ENCODE peak calls at places on chromosomes 7 and 10, in four cellular contexts. K, G, C and S are unnamed samples.

GRCh38 chr7:155980841-155981240 is 168.6 kb upstream of the SHH start:
- DNase-seq in C (no peak), G (no peak), K (no peak), S (no peak)

GRCh38 chr10:91163269-91163708 is 57.2 kb upstream of the PCGF5 start:
- DNase-seq in C (peak), K (peak), G (no peak), S (peak)

GRCh38 chr10:93220315-93221170 is 146.8 kb downstream of the CYP26A1 start:
- DNase-seq in G (no peak), C (no peak), K (no peak), S (no peak)

GRCh38 chr7:44177570-44178131 is 11.6 kb downstream of the GCK start:
- DNase-seq in C (no peak), G (no peak), K (peak), S (peak)

GRCh38 chr10:132732518-132732917 is 53.4 kb downstream of the NKX6-2 start:
- DNase-seq in K (no peak), C (no peak), G (no peak), S (no peak)

GRCh38 chr10:70477661-70478162 is 855 bp upstream of the PALD1 start:
- DNase-seq in K (peak), G (peak), C (no peak), S (no peak)

GRCh38 chr10:56319386-56319785 is 41.7 kb downstream of the ZWINT start:
- DNase-seq in K (peak), G (no peak), C (no peak), S (peak)

GRCh38 chr10:73910401-73910763 is 550 bp upstream of the PLAU start:
- DNase-seq in C (no peak), G (no peak), K (peak), S (no peak)

GRCh38 chr10:14032406-14032998 is 298.2 kb downstream of the FRMD4A start:
- DNase-seq in C (no peak), K (peak), G (no peak), S (no peak)

GRCh38 chr7:16657656-16658279 is 11.8 kb downstream of the BZW2 start:
- DNase-seq in K (peak), C (no peak), G (peak), S (peak)

GRCh38 chr7:100476903-100477870 is 1.8 kb downstream of the TSC22D4 start:
- DNase-seq in G (no peak), K (peak), C (peak), S (no peak)

GRCh38 chr7:55180821-55181542 is 162.2 kb downstream of the EGFR start:
- DNase-seq in C (peak), G (no peak), K (no peak), S (no peak)

GRCh38 chr7:140625908-140626868 is 14.4 kb downstream of the DENND2A start:
- DNase-seq in K (peak), C (peak), G (peak), S (peak)

GRCh38 chr10:94602729-94603515 is 57.3 kb downstream of the HELLS start:
- DNase-seq in C (no peak), K (no peak), G (no peak), S (peak)

GRCh38 chr10:43249962-43250624 is 16.8 kb downstream of the RASGEF1A start:
- DNase-seq in G (no peak), K (peak), C (no peak), S (no peak)

GRCh38 chr7:142689439-142690168 is 59.7 kb upstream of the PRSS1 start:
- DNase-seq in K (no peak), G (no peak), C (no peak), S (no peak)

GRCh38 chr10:93148476-93148875 is 74.8 kb downstream of the CYP26A1 start:
- DNase-seq in K (no peak), C (no peak), G (no peak), S (no peak)

GRCh38 chr10:23158370-23158769 is 33.7 kb upstream of the PTF1A start:
- DNase-seq in K (peak), G (peak), C (peak), S (peak)

GRCh38 chr10:24962998-24963397 is 10.6 kb upstream of the PRTFDC1 start:
- DNase-seq in C (peak), K (peak), G (no peak), S (peak)

GRCh38 chr10:116106611-116107010 is 166.4 kb downstream of the GFRA1 start:
- DNase-seq in C (no peak), G (no peak), K (no peak), S (no peak)

GRCh38 chr10:130067893-130068292 is 42.7 kb downstream of the C10orf143 start:
- DNase-seq in G (no peak), K (no peak), C (no peak), S (no peak)

GRCh38 chr7:135597926-135598305 is 40.2 kb downstream of the NUP205 start:
- DNase-seq in K (no peak), C (no peak), G (no peak), S (peak)

GRCh38 chr7:41702635-41703371 is at the start of gene INHBA:
- DNase-seq in K (peak), G (no peak), C (no peak), S (peak)

GRCh38 chr7:82957521-82957920 is 205.2 kb downstream of the PCLO start:
- DNase-seq in G (no peak), K (no peak), C (no peak), S (no peak)

GRCh38 chr7:80181411-80181810 is 46.8 kb downstream of the GNAI1 start:
- DNase-seq in C (no peak), K (no peak), G (no peak), S (no peak)

GRCh38 chr7:83015921-83016320 is 146.8 kb downstream of the PCLO start:
- DNase-seq in G (no peak), C (no peak), K (no peak), S (no peak)

GRCh38 chr7:66442385-66442784 is 186.3 kb upstream of the KCTD7 start:
- DNase-seq in K (no peak), C (no peak), G (no peak), S (no peak)

GRCh38 chr7:96359876-96360275 is 38.0 kb upstream of the SLC25A13 start:
- DNase-seq in C (no peak), K (no peak), G (no peak), S (no peak)

DNA sequence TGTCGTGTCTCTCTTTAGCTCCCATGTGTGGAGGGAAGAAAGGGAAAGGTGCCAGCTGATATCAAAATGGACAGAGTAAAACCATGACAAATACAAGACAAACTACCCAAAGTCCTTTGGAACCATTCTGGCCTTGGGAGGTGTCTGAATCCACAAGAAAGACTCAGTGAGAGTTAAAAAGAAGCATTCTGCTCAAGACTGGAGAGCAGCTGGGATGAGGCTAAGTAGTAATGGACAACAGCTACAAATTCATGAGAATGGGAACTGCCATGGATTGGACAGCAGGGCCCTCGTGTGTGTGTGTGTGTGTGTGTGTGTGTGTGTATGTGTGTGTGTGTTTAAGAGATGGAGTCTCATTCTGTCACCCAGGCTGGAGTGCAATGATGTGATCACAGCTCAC is 39.6 kb upstream of the MYL10 start:
- DNase-seq in G (no peak), C (no peak), K (no peak), S (no peak)
- TF ChIP-seq CTCF in G (no peak), C (no peak), K (no peak), S (no peak)

GRCh38 chr7:137687556-137688280 is 159.1 kb downstream of the DGKI start:
- DNase-seq in C (no peak), K (peak), G (no peak), S (peak)
- TF ChIP-seq CTCF in C (no peak), K (no peak), G (no peak), S (no peak)

GRCh38 chr7:12369072-12369471 is 34.6 kb downstream of the VWDE start:
- DNase-seq in G (no peak), K (no peak), C (no peak), S (no peak)
- TF ChIP-seq CTCF in G (no peak), K (no peak), C (no peak), S (no peak)

GRCh38 chr7:75038508-75038907 is 35.1 kb downstream of the RCC1L start:
- DNase-seq in G (no peak), C (no peak), K (no peak), S (no peak)

GRCh38 chr7:75028299-75028698 is 45.3 kb downstream of the RCC1L start:
- DNase-seq in G (no peak), C (no peak), K (no peak), S (no peak)

GRCh38 chr7:75033826-75034225 is 39.8 kb downstream of the RCC1L start:
- DNase-seq in G (no peak), K (no peak), C (no peak), S (no peak)

DNA sequence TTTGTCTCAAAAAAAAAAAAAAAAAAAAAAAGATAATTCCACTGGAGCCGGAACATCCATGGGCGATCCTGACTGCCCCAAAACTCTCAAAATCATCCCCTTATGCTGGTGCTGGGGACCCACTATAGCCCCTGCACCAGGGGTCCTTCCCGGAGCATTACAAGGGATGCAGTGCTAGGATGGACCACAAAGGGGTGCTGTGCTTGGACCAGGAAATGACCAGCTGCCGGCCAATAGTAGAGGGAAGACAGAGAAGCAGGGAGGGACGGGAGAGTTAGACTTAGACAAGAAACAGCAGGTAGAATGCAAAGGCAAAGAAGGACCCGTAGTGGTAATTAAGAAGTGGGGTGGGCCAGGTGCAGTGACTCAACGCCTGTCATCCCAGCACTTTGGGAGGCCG is 40.5 kb downstream of the RCC1L start:
- DNase-seq in C (no peak), G (no peak), K (no peak), S (peak)
- TF ChIP-seq CTCF in C (no peak), G (peak), K (no peak), S (peak)

GRCh38 chr7:2374401-2374800 is 19.8 kb downstream of the EIF3B start:
- DNase-seq in C (no peak), G (no peak), K (no peak), S (no peak)
- TF ChIP-seq CTCF in C (no peak), G (no peak), K (no peak), S (no peak)